ENCODE peak calls at places on chromosomes 3 and 15, in six cellular contexts. One of them, this sample, is unnamed.

GRCh38 chr3:40267940-40268707 is 41.4 kb upstream of the EIF1B start:
- DNase-seq in fibroblast of lung: no peak
- DNase-seq in GM10248: no peak
- DNase-seq in endothelial cell of umbilical vein: no peak
- DNase-seq in H9: no peak
- DNase-seq in CD4-positive, CD25-positive, alpha-beta regulatory T cell: no peak
- DNase-seq in this sample: no peak

GRCh38 chr3:30643763-30644462 is 37.5 kb downstream of the TGFBR2 start:
- DNase-seq in H9: no peak
- DNase-seq in endothelial cell of umbilical vein: no peak
- DNase-seq in CD4-positive, CD25-positive, alpha-beta regulatory T cell: no peak
- DNase-seq in GM10248: no peak
- DNase-seq in fibroblast of lung: no peak
- DNase-seq in this sample: peak

GRCh38 chr15:71451080-71451479 is 335.8 kb downstream of the THSD4 start:
- DNase-seq in H9: no peak
- DNase-seq in fibroblast of lung: no peak
- DNase-seq in CD4-positive, CD25-positive, alpha-beta regulatory T cell: no peak
- DNase-seq in GM10248: no peak
- DNase-seq in endothelial cell of umbilical vein: no peak
- DNase-seq in this sample: no peak

GRCh38 chr3:37096292-37096691 is 78.1 kb downstream of the LRRFIP2 start:
- DNase-seq in fibroblast of lung: peak
- DNase-seq in endothelial cell of umbilical vein: peak
- DNase-seq in CD4-positive, CD25-positive, alpha-beta regulatory T cell: no peak
- DNase-seq in H9: no peak
- DNase-seq in GM10248: no peak
- DNase-seq in this sample: no peak

GRCh38 chr3:108124337-108125150 is 33.7 kb upstream of the CD47 start:
- DNase-seq in CD4-positive, CD25-positive, alpha-beta regulatory T cell: peak
- DNase-seq in endothelial cell of umbilical vein: peak
- DNase-seq in H9: no peak
- DNase-seq in fibroblast of lung: peak
- DNase-seq in GM10248: peak
- DNase-seq in this sample: peak

GRCh38 chr3:12224181-12225147 is 64.4 kb upstream of the PPARG start:
- DNase-seq in endothelial cell of umbilical vein: no peak
- DNase-seq in fibroblast of lung: peak
- DNase-seq in H9: no peak
- DNase-seq in CD4-positive, CD25-positive, alpha-beta regulatory T cell: no peak
- DNase-seq in GM10248: no peak
- DNase-seq in this sample: no peak

GRCh38 chr3:158568784-158569183 is 2.2 kb upstream of the MLF1 start:
- DNase-seq in endothelial cell of umbilical vein: no peak
- DNase-seq in H9: no peak
- DNase-seq in CD4-positive, CD25-positive, alpha-beta regulatory T cell: no peak
- DNase-seq in fibroblast of lung: no peak
- DNase-seq in GM10248: no peak
- DNase-seq in this sample: no peak

GRCh38 chr3:102060814-102061213 is 211.5 kb downstream of the NFKBIZ start:
- DNase-seq in H9: no peak
- DNase-seq in fibroblast of lung: no peak
- DNase-seq in GM10248: peak
- DNase-seq in CD4-positive, CD25-positive, alpha-beta regulatory T cell: no peak
- DNase-seq in endothelial cell of umbilical vein: no peak
- DNase-seq in this sample: no peak

GRCh38 chr3:70606018-70606417 is 293.6 kb upstream of the MDFIC2 start:
- DNase-seq in H9: no peak
- DNase-seq in CD4-positive, CD25-positive, alpha-beta regulatory T cell: no peak
- DNase-seq in fibroblast of lung: peak
- DNase-seq in GM10248: no peak
- DNase-seq in endothelial cell of umbilical vein: peak
- DNase-seq in this sample: no peak

GRCh38 chr3:109089265-109089664 is 28.7 kb downstream of the MORC1 start:
- DNase-seq in endothelial cell of umbilical vein: no peak
- DNase-seq in CD4-positive, CD25-positive, alpha-beta regulatory T cell: no peak
- DNase-seq in fibroblast of lung: no peak
- DNase-seq in GM10248: no peak
- DNase-seq in H9: no peak
- DNase-seq in this sample: no peak

GRCh38 chr3:8996681-8997121 is 33.4 kb upstream of the RAD18 start:
- DNase-seq in fibroblast of lung: peak
- DNase-seq in CD4-positive, CD25-positive, alpha-beta regulatory T cell: no peak
- DNase-seq in endothelial cell of umbilical vein: peak
- DNase-seq in H9: peak
- DNase-seq in GM10248: no peak
- DNase-seq in this sample: no peak

GRCh38 chr3:50213383-50213782 is 8.3 kb downstream of the SLC38A3 start:
- DNase-seq in CD4-positive, CD25-positive, alpha-beta regulatory T cell: no peak
- DNase-seq in fibroblast of lung: no peak
- DNase-seq in GM10248: no peak
- DNase-seq in H9: no peak
- DNase-seq in endothelial cell of umbilical vein: no peak
- DNase-seq in this sample: no peak

GRCh38 chr3:51538115-51538458 is 432 bp upstream of the RAD54L2 start:
- DNase-seq in H9: peak
- DNase-seq in fibroblast of lung: no peak
- DNase-seq in endothelial cell of umbilical vein: no peak
- DNase-seq in GM10248: no peak
- DNase-seq in CD4-positive, CD25-positive, alpha-beta regulatory T cell: no peak
- DNase-seq in this sample: no peak

GRCh38 chr3:20056727-20057611 is 16.7 kb downstream of the KAT2B start:
- DNase-seq in CD4-positive, CD25-positive, alpha-beta regulatory T cell: no peak
- DNase-seq in fibroblast of lung: peak
- DNase-seq in endothelial cell of umbilical vein: peak
- DNase-seq in GM10248: no peak
- DNase-seq in H9: no peak
- DNase-seq in this sample: no peak

GRCh38 chr15:38508647-38509046 is 54.7 kb downstream of the FAM98B start:
- DNase-seq in CD4-positive, CD25-positive, alpha-beta regulatory T cell: no peak
- DNase-seq in GM10248: peak
- DNase-seq in H9: no peak
- DNase-seq in fibroblast of lung: no peak
- DNase-seq in endothelial cell of umbilical vein: no peak
- DNase-seq in this sample: no peak

GRCh38 chr3:9600597-9600996 is 47.0 kb upstream of the LHFPL4 start:
- DNase-seq in CD4-positive, CD25-positive, alpha-beta regulatory T cell: no peak
- DNase-seq in H9: no peak
- DNase-seq in endothelial cell of umbilical vein: no peak
- DNase-seq in fibroblast of lung: peak
- DNase-seq in GM10248: no peak
- DNase-seq in this sample: no peak

GRCh38 chr3:143975549-143976152 is 4.0 kb downstream of the DIPK2A start:
- DNase-seq in CD4-positive, CD25-positive, alpha-beta regulatory T cell: no peak
- DNase-seq in GM10248: no peak
- DNase-seq in fibroblast of lung: peak
- DNase-seq in H9: no peak
- DNase-seq in endothelial cell of umbilical vein: peak
- DNase-seq in this sample: peak

GRCh38 chr3:156033428-156033827 is 87.0 kb upstream of the KCNAB1 start:
- DNase-seq in GM10248: no peak
- DNase-seq in H9: no peak
- DNase-seq in fibroblast of lung: no peak
- DNase-seq in endothelial cell of umbilical vein: no peak
- DNase-seq in CD4-positive, CD25-positive, alpha-beta regulatory T cell: no peak
- DNase-seq in this sample: no peak

GRCh38 chr3:9298236-9298635 is 48.8 kb upstream of the SRGAP3 start:
- DNase-seq in CD4-positive, CD25-positive, alpha-beta regulatory T cell: no peak
- DNase-seq in H9: no peak
- DNase-seq in endothelial cell of umbilical vein: no peak
- DNase-seq in fibroblast of lung: no peak
- DNase-seq in GM10248: no peak
- DNase-seq in this sample: no peak

GRCh38 chr15:29114277-29115092 is 155.1 kb downstream of the NSMCE3 start:
- DNase-seq in fibroblast of lung: no peak
- DNase-seq in endothelial cell of umbilical vein: no peak
- DNase-seq in CD4-positive, CD25-positive, alpha-beta regulatory T cell: no peak
- DNase-seq in H9: no peak
- DNase-seq in GM10248: no peak
- DNase-seq in this sample: no peak

GRCh38 chr3:197613187-197613586 is 57.4 kb upstream of the BDH1 start:
- DNase-seq in GM10248: no peak
- DNase-seq in H9: no peak
- DNase-seq in CD4-positive, CD25-positive, alpha-beta regulatory T cell: peak
- DNase-seq in fibroblast of lung: no peak
- DNase-seq in endothelial cell of umbilical vein: no peak
- DNase-seq in this sample: peak

GRCh38 chr3:9744162-9744561 is 5.6 kb upstream of the OGG1 start:
- DNase-seq in H9: no peak
- DNase-seq in endothelial cell of umbilical vein: no peak
- DNase-seq in fibroblast of lung: no peak
- DNase-seq in CD4-positive, CD25-positive, alpha-beta regulatory T cell: no peak
- DNase-seq in GM10248: no peak
- DNase-seq in this sample: no peak

GRCh38 chr3:58874795-58875194 is 175.0 kb downstream of the CFAP20DC start:
- DNase-seq in CD4-positive, CD25-positive, alpha-beta regulatory T cell: no peak
- DNase-seq in GM10248: peak
- DNase-seq in endothelial cell of umbilical vein: no peak
- DNase-seq in fibroblast of lung: peak
- DNase-seq in H9: no peak
- DNase-seq in this sample: no peak

GRCh38 chr3:47571391-47572165 is 7.1 kb downstream of the CSPG5 start:
- DNase-seq in H9: no peak
- DNase-seq in CD4-positive, CD25-positive, alpha-beta regulatory T cell: no peak
- DNase-seq in fibroblast of lung: no peak
- DNase-seq in endothelial cell of umbilical vein: no peak
- DNase-seq in GM10248: no peak
- DNase-seq in this sample: no peak

GRCh38 chr15:85702321-85703230 is 92.1 kb downstream of the KLHL25 start:
- DNase-seq in H9: no peak
- DNase-seq in fibroblast of lung: peak
- DNase-seq in GM10248: no peak
- DNase-seq in endothelial cell of umbilical vein: peak
- DNase-seq in CD4-positive, CD25-positive, alpha-beta regulatory T cell: no peak
- DNase-seq in this sample: peak

GRCh38 chr15:49044761-49045571 is 1.3 kb downstream of the SECISBP2L start:
- DNase-seq in fibroblast of lung: peak
- DNase-seq in CD4-positive, CD25-positive, alpha-beta regulatory T cell: no peak
- DNase-seq in H9: no peak
- DNase-seq in GM10248: no peak
- DNase-seq in endothelial cell of umbilical vein: peak
- DNase-seq in this sample: no peak

GRCh38 chr3:37952564-37952963 is 38.0 kb upstream of the VILL start:
- DNase-seq in endothelial cell of umbilical vein: no peak
- DNase-seq in CD4-positive, CD25-positive, alpha-beta regulatory T cell: no peak
- DNase-seq in fibroblast of lung: peak
- DNase-seq in H9: no peak
- DNase-seq in GM10248: no peak
- DNase-seq in this sample: no peak

GRCh38 chr3:12993022-12993622 is 80.1 kb downstream of the IQSEC1 start:
- DNase-seq in GM10248: no peak
- DNase-seq in H9: peak
- DNase-seq in fibroblast of lung: no peak
- DNase-seq in CD4-positive, CD25-positive, alpha-beta regulatory T cell: no peak
- DNase-seq in endothelial cell of umbilical vein: no peak
- DNase-seq in this sample: no peak

GRCh38 chr3:37531071-37531720 is 330.5 kb upstream of the CTDSPL start:
- DNase-seq in CD4-positive, CD25-positive, alpha-beta regulatory T cell: no peak
- DNase-seq in endothelial cell of umbilical vein: peak
- DNase-seq in fibroblast of lung: no peak
- DNase-seq in GM10248: no peak
- DNase-seq in H9: no peak
- DNase-seq in this sample: no peak

GRCh38 chr15:90716317-90716975 is 700 bp upstream of the BLM start:
- DNase-seq in CD4-positive, CD25-positive, alpha-beta regulatory T cell: no peak
- DNase-seq in H9: no peak
- DNase-seq in fibroblast of lung: peak
- DNase-seq in endothelial cell of umbilical vein: peak
- DNase-seq in GM10248: no peak
- DNase-seq in this sample: no peak

GRCh38 chr15:74156678-74157411 is 16.7 kb upstream of the ISLR start:
- DNase-seq in GM10248: peak
- DNase-seq in fibroblast of lung: no peak
- DNase-seq in CD4-positive, CD25-positive, alpha-beta regulatory T cell: no peak
- DNase-seq in endothelial cell of umbilical vein: no peak
- DNase-seq in H9: peak
- DNase-seq in this sample: no peak

GRCh38 chr15:71252036-71252898 is 137.0 kb downstream of the THSD4 start:
- DNase-seq in CD4-positive, CD25-positive, alpha-beta regulatory T cell: no peak
- DNase-seq in GM10248: no peak
- DNase-seq in endothelial cell of umbilical vein: peak
- DNase-seq in H9: no peak
- DNase-seq in fibroblast of lung: no peak
- DNase-seq in this sample: no peak

GRCh38 chr15:89495638-89496145 is 691 bp downstream of the RHCG start:
- DNase-seq in GM10248: no peak
- DNase-seq in CD4-positive, CD25-positive, alpha-beta regulatory T cell: no peak
- DNase-seq in endothelial cell of umbilical vein: no peak
- DNase-seq in fibroblast of lung: no peak
- DNase-seq in H9: no peak
- DNase-seq in this sample: no peak

GRCh38 chr15:22952826-22953579 is 27.2 kb downstream of the CYFIP1 start:
- DNase-seq in H9: peak
- DNase-seq in GM10248: no peak
- DNase-seq in endothelial cell of umbilical vein: no peak
- DNase-seq in CD4-positive, CD25-positive, alpha-beta regulatory T cell: no peak
- DNase-seq in fibroblast of lung: peak
- DNase-seq in this sample: no peak

GRCh38 chr15:70714575-70714974 is 48.8 kb downstream of the UACA start:
- DNase-seq in GM10248: no peak
- DNase-seq in endothelial cell of umbilical vein: peak
- DNase-seq in CD4-positive, CD25-positive, alpha-beta regulatory T cell: no peak
- DNase-seq in fibroblast of lung: no peak
- DNase-seq in H9: no peak
- DNase-seq in this sample: no peak

GRCh38 chr3:188053710-188054379 is 100.1 kb upstream of the LPP start:
- DNase-seq in fibroblast of lung: peak
- DNase-seq in H9: no peak
- DNase-seq in endothelial cell of umbilical vein: no peak
- DNase-seq in CD4-positive, CD25-positive, alpha-beta regulatory T cell: no peak
- DNase-seq in GM10248: no peak
- DNase-seq in this sample: no peak

GRCh38 chr3:23778451-23778850 is 27.3 kb upstream of the UBE2E1 start:
- DNase-seq in CD4-positive, CD25-positive, alpha-beta regulatory T cell: no peak
- DNase-seq in GM10248: no peak
- DNase-seq in fibroblast of lung: peak
- DNase-seq in H9: no peak
- DNase-seq in endothelial cell of umbilical vein: no peak
- DNase-seq in this sample: no peak

GRCh38 chr3:137110392-137110996 is 152.7 kb downstream of the IL20RB start:
- DNase-seq in endothelial cell of umbilical vein: peak
- DNase-seq in H9: no peak
- DNase-seq in CD4-positive, CD25-positive, alpha-beta regulatory T cell: no peak
- DNase-seq in fibroblast of lung: peak
- DNase-seq in GM10248: peak
- DNase-seq in this sample: no peak